ENCODE peak calls at places on chromosomes 6 and 20, in nine cellular contexts. A is body of pancreas, N is HCT116, L is uterus, H is adrenal gland, P is tibial nerve, U is lower leg skin, Z is esophagus squamous epithelium, M is IMR-90. S is an unnamed sample.

GRCh38 chr6:85580878-85581267 is 12.8 kb downstream of the SNX14 start:
- DNase-seq in A (peak), N (no peak), L (no peak), H (peak), P (no peak), U (no peak), Z (no peak), M (peak), S (no peak)

GRCh38 chr6:43936476-43936875 is 166.5 kb downstream of the VEGFA start:
- DNase-seq in A (no peak), N (no peak), L (peak), H (peak), P (no peak), U (no peak), Z (no peak), M (no peak), S (no peak)

GRCh38 chr6:109096198-109096597 is 891 bp downstream of the CEP57L1 start:
- DNase-seq in A (no peak), N (no peak), L (no peak), H (no peak), P (no peak), U (no peak), Z (no peak), M (no peak), S (no peak)

GRCh38 chr20:24465730-24466129 is 3.7 kb upstream of the SYNDIG1 start:
- DNase-seq in A (no peak), N (no peak), L (no peak), H (no peak), P (no peak), U (no peak), Z (no peak), M (no peak), S (no peak)

GRCh38 chr6:50829898-50830439 is 11.3 kb downstream of the TFAP2B start:
- DNase-seq in A (no peak), N (no peak), L (no peak), H (no peak), P (no peak), U (no peak), Z (no peak), M (no peak), S (no peak)

GRCh38 chr20:58008413-58008812 is 220.0 kb downstream of the ANKRD60 start:
- DNase-seq in A (no peak), N (no peak), L (no peak), H (no peak), P (no peak), U (no peak), Z (no peak), M (no peak), S (no peak)

GRCh38 chr20:57434390-57434700 is 43.1 kb downstream of the RBM38 start:
- DNase-seq in A (no peak), N (no peak), L (no peak), H (no peak), P (no peak), U (no peak), Z (no peak), M (no peak), S (no peak)

GRCh38 chr6:2840794-2841061 is 935 bp downstream of the SERPINB1 start:
- DNase-seq in A (no peak), N (no peak), L (no peak), H (no peak), P (no peak), U (no peak), Z (no peak), M (no peak), S (no peak)

GRCh38 chr6:162706236-162706635 is 21.3 kb downstream of the PRKN start:
- DNase-seq in A (peak), N (no peak), L (peak), H (peak), P (peak), U (peak), Z (no peak), M (no peak), S (no peak)

GRCh38 chr6:140153703-140154102 is 779.3 kb upstream of the CITED2 start:
- DNase-seq in A (no peak), N (no peak), L (no peak), H (no peak), P (no peak), U (no peak), Z (no peak), M (peak), S (no peak)

GRCh38 chr20:52746190-52746589 is 226.0 kb upstream of the TSHZ2 start:
- DNase-seq in A (no peak), N (no peak), L (no peak), H (no peak), P (no peak), U (no peak), Z (no peak), M (no peak), S (no peak)

GRCh38 chr6:34027445-34027936 is 118.4 kb downstream of the GRM4 start:
- DNase-seq in A (peak), N (peak), L (peak), H (peak), P (peak), U (no peak), Z (no peak), M (peak), S (peak)

GRCh38 chr6:132285004-132285780 is 116.1 kb downstream of the MOXD1 start:
- DNase-seq in A (no peak), N (no peak), L (no peak), H (no peak), P (no peak), U (no peak), Z (no peak), M (no peak), S (no peak)

GRCh38 chr6:13814938-13815575 is 700 bp upstream of the MCUR1 start:
- DNase-seq in A (no peak), N (no peak), L (no peak), H (no peak), P (no peak), U (no peak), Z (no peak), M (no peak), S (no peak)

GRCh38 chr20:64079273-64080012 is at the start of gene RGS19:
- DNase-seq in A (peak), N (no peak), L (peak), H (peak), P (peak), U (peak), Z (no peak), M (peak), S (peak)

GRCh38 chr20:37071481-37071911 is 24.3 kb downstream of the RBL1 start:
- DNase-seq in A (no peak), N (no peak), L (no peak), H (no peak), P (no peak), U (peak), Z (no peak), M (peak), S (no peak)

GRCh38 chr6:62324817-62325216 is 38.8 kb upstream of the KHDRBS2 start:
- DNase-seq in A (no peak), N (no peak), L (no peak), H (no peak), P (no peak), U (no peak), Z (no peak), M (no peak), S (no peak)

GRCh38 chr6:54647301-54647664 is 199.3 kb upstream of the FAM83B start:
- DNase-seq in A (no peak), N (no peak), L (no peak), H (no peak), P (no peak), U (no peak), Z (no peak), M (no peak), S (no peak)

GRCh38 chr20:35165221-35166185 is 6.4 kb upstream of the PROCR start:
- DNase-seq in A (no peak), N (no peak), L (no peak), H (no peak), P (no peak), U (no peak), Z (no peak), M (no peak), S (no peak)

GRCh38 chr20:41178904-41179432 is 41.6 kb downstream of the PLCG1 start:
- DNase-seq in A (no peak), N (no peak), L (no peak), H (peak), P (peak), U (peak), Z (no peak), M (no peak), S (no peak)

GRCh38 chr6:119132211-119133004 is 53.9 kb upstream of the FAM184A start:
- DNase-seq in A (peak), N (no peak), L (no peak), H (no peak), P (no peak), U (no peak), Z (no peak), M (no peak), S (no peak)

GRCh38 chr6:2563635-2564034 is 187.1 kb downstream of the MYLK4 start:
- DNase-seq in A (no peak), N (no peak), L (no peak), H (no peak), P (no peak), U (no peak), Z (no peak), M (peak), S (no peak)

GRCh38 chr6:161414180-161414579 is 140.3 kb upstream of the AGPAT4 start:
- DNase-seq in A (no peak), N (no peak), L (no peak), H (no peak), P (no peak), U (no peak), Z (no peak), M (no peak), S (no peak)

GRCh38 chr6:121522771-121523386 is 87.4 kb downstream of the GJA1 start:
- DNase-seq in A (no peak), N (no peak), L (no peak), H (no peak), P (no peak), U (no peak), Z (no peak), M (peak), S (no peak)
- TF ChIP-seq POLR2A in A (no peak), N (no peak), L (no peak), H (no peak), P (no peak), U (no peak), Z (no peak), M (no peak), S (no peak)

DNA sequence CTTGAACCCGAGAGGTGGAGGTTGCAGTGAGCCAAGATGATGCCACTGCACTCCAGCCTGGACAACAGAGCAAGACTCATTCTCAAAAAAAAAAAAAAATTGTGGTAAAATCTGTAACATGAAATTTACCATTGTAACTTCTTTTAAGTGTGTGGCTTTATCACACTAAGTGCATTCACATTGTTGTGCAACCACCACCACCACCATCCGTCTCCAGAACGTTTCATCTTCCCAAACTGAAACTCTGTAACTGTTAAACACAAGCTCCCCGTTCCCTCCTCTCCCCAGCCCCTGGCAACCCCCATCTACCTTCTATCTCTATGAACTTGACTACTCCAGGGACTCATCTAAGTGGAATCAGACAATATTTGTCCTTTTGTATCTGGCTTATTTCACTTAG is 29.7 kb downstream of the PDRG1 start:
- DNase-seq in A (no peak), N (no peak), L (no peak), H (no peak), P (no peak), U (no peak), Z (no peak), M (no peak), S (no peak)
- TF ChIP-seq POLR2A in A (no peak), N (no peak), L (no peak), H (no peak), P (no peak), U (no peak), Z (no peak), M (no peak), S (no peak)

DNA sequence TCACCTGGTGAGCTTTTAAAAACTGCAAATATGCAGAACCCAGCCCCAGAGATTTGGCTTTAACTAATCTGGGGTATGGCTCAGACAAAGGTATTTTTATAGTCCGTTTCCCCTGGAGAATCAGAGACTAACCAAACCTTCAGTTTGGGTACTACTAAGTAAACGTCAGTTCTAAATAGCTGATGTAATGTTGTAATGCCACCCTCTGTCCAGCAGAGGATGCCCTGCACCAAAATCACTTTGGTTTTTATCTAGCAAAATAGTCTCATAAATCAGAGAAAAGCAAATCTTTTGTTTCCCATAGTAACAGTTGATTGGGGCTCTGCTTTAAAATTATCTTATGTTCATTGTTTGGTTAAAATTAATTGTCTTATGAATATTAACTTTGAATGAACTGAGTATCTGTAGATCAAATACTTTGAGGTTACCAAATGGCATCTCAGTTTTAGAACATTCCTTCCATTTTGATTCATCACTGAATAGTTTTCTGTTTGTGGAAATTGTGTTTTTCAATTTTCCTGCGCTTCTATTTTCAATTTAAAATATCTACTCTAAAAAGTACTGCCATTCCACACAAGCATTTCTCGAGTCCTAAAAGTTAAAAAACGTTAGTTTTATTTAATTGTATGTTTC is 278.3 kb upstream of the PLCB4 start:
- DNase-seq in A (peak), N (peak), L (peak), H (peak), P (peak), U (peak), Z (no peak), M (peak), S (no peak)
- TF ChIP-seq POLR2A in A (no peak), N (no peak), L (no peak), H (no peak), P (no peak), U (no peak), Z (no peak), M (no peak), S (no peak)

GRCh38 chr6:157539421-157539822 is 158.4 kb downstream of the ZDHHC14 start:
- DNase-seq in A (no peak), N (no peak), L (no peak), H (no peak), P (no peak), U (no peak), Z (no peak), M (no peak), S (no peak)

GRCh38 chr6:157538698-157539097 is 157.7 kb downstream of the ZDHHC14 start:
- DNase-seq in A (no peak), N (no peak), L (no peak), H (no peak), P (no peak), U (no peak), Z (no peak), M (no peak), S (no peak)

GRCh38 chr6:157541618-157542404 is 160.8 kb downstream of the ZDHHC14 start:
- DNase-seq in A (no peak), N (no peak), L (no peak), H (no peak), P (no peak), U (no peak), Z (no peak), M (peak), S (no peak)

GRCh38 chr6:157538163-157538562 is 157.2 kb downstream of the ZDHHC14 start:
- DNase-seq in A (no peak), N (no peak), L (no peak), H (no peak), P (no peak), U (no peak), Z (no peak), M (no peak), S (no peak)

DNA sequence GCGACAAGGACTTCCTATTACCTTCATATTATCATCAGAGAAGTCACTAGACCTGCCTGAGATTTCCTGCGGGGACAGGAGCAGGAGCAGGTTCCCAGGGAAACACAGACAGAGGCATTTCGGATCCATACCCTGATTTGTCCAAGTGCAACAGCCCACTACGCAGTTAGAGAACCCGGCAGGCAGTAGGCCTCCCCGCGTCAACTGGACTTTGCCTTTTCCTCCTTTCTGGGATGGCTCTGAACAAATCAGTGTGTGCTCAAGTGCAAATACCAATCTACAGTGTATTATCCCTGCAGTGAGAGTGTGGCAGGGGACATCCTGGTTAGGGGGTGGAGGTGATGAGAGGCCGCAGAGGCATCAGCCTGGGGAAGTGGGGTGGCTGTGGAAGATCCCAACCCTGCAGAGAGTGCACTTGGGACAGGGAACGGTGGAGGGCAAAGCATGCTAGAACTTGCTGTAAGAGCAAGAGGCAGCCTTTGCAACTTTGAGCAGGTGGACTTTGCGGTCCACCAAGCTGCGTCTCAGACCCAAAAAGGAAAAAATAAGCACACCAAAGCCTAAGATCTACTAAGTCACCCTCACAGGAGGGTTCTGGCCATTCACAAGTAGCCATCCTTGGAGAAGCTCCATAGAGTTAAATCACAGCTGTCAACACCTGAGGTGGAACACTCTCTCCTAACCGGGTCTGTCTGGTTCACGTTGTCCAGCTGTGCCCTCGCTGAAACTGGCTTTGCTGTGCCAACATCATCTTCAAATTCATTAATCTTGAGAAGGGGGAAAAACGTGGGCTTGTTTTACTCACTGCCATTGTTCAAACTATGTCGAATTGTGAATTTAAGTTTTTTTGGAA is 159.1 kb downstream of the ZDHHC14 start:
- DNase-seq in A (no peak), N (no peak), L (no peak), H (no peak), P (no peak), U (no peak), Z (no peak), M (no peak), S (no peak)
- TF ChIP-seq POLR2A in A (no peak), N (no peak), L (no peak), H (no peak), P (no peak), U (no peak), Z (no peak), M (no peak), S (no peak)

DNA sequence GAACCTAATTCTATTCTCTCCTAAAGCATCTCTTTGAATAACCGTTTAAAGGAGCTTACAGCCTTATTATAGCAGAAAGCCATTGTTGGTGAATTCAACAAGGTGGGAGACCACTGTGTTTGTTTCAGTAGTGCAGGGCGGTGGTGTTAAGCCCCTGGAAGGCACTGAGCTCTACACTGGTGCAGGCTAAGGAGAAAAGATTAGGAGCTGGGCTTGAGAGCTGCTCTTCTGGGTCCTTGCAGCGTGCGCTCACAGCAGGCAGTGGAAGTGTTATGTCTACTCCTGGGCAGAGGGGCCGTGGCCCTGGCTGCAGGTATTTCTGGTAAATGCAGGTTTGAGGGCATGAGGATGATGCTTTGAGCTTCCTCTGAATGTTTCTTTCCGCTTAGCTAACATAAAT is 361.2 kb downstream of the RNF144B start:
- DNase-seq in A (no peak), N (no peak), L (no peak), H (no peak), P (no peak), U (no peak), Z (no peak), M (no peak), S (no peak)
- TF ChIP-seq POLR2A in A (no peak), N (no peak), L (no peak), H (no peak), P (no peak), U (no peak), Z (no peak), M (no peak), S (no peak)

DNA sequence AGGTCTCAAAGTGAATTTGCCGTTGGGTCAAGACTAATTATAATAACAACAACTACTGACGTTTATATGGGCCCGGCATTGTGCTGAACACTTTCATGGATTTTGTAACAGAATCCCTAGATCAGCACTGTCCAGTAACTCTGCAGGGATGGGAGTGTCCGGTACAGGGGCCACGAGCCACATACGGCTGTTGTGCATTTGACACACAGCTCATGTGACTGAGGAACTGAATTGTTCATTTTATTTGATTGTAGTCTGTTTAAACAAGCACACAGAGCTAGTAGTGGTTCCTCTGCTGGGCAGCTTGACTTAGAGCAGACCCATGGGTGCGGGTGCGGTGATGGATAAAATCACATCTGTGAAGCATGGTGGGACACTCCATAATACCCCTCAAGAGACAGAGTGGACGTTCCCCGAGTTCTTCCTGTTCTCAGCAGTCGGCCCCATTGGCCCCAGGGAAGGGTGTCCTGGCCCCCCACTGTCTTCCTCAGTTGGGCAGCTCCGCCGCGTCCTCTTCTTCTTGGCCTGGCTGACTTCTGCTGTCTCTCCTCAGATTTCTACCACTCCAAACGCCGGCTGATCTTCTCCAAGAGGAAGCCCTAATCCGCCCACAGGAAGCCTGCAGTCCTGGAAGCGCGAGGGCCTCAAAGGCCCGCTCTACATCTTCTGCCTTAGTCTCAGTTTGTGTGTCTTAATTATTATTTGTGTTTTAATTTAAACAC is 6.8 kb downstream of the CDKN1A start:
- DNase-seq in A (no peak), N (no peak), L (no peak), H (no peak), P (no peak), U (no peak), Z (no peak), M (no peak), S (no peak)
- TF ChIP-seq POLR2A in A (no peak), N (no peak), L (no peak), H (no peak), P (no peak), U (no peak), Z (no peak), M (no peak), S (no peak)